ENCODE peak calls at places on chromosomes 16 and 17, in eight cellular contexts. S is NCI-H524 treated with DMSO at 0.1 percent for 48 hours, I is H54, Y is NCI-H1092, A is IMR-90, P is T-helper 17 cell, D is RPMI8226, N is DMS53. V is an unnamed sample.

GRCh38 chr16:75081179-75081859 is 35.3 kb downstream of the LDHD start:
- DNase-seq in A (no peak), N (no peak), S (no peak), Y (no peak), I (no peak), P (no peak), D (no peak), V (no peak)

GRCh38 chr17:69762766-69763165 is 312.3 kb upstream of the KCNJ16 start:
- DNase-seq in I (no peak), D (no peak), A (no peak), N (no peak), P (no peak), S (no peak), Y (no peak), V (no peak)

GRCh38 chr16:88999457-89000206 is 22.6 kb upstream of the CBFA2T3 start:
- DNase-seq in D (no peak), A (no peak), S (no peak), P (no peak), Y (no peak), I (no peak), N (peak), V (no peak)

GRCh38 chr17:73526851-73527250 is 117.4 kb downstream of the SDK2 start:
- DNase-seq in I (no peak), N (no peak), A (no peak), P (no peak), D (no peak), S (no peak), Y (no peak), V (no peak)

GRCh38 chr16:2826591-2827480 is 3.3 kb upstream of the ZG16B start:
- DNase-seq in A (no peak), N (no peak), I (no peak), D (no peak), P (no peak), S (no peak), Y (no peak), V (no peak)

GRCh38 chr17:9465216-9465921 is 110.3 kb downstream of the STX8 start:
- DNase-seq in I (no peak), D (no peak), A (peak), Y (no peak), N (no peak), P (no peak), S (no peak), V (no peak)

GRCh38 chr16:16021988-16022682 is 72.7 kb downstream of the ABCC1 start:
- DNase-seq in I (peak), S (no peak), N (peak), A (peak), D (no peak), Y (no peak), P (no peak), V (no peak)

GRCh38 chr16:88747588-88748301 is 37.3 kb downstream of the PIEZO1 start:
- DNase-seq in Y (no peak), D (peak), S (no peak), P (no peak), A (no peak), N (peak), I (peak), V (peak)

GRCh38 chr17:17837966-17838962 is 1.5 kb upstream of the SREBF1 start:
- DNase-seq in I (no peak), A (peak), Y (no peak), S (no peak), P (no peak), N (peak), D (peak), V (peak)

GRCh38 chr16:66891360-66891759 is 11.0 kb downstream of the PDP2 start:
- DNase-seq in D (no peak), N (no peak), Y (no peak), I (no peak), A (no peak), P (no peak), S (no peak), V (no peak)

GRCh38 chr17:4008082-4008435 is 43.8 kb upstream of the ATP2A3 start:
- DNase-seq in I (no peak), S (no peak), P (no peak), Y (no peak), N (no peak), D (no peak), A (peak), V (no peak)

GRCh38 chr17:39196820-39197331 is 593 bp downstream of the CACNB1 start:
- DNase-seq in Y (no peak), N (peak), I (peak), P (no peak), S (no peak), D (peak), A (no peak), V (no peak)